ENCODE peak calls at places on chromosomes 1 and 21, in four cellular contexts. One of them, this sample, is unnamed.

GRCh38 chr1:3352084-3352951 is 102.1 kb upstream of the ARHGEF16 start:
- DNase-seq in GM12878: no peak
- DNase-seq in K562: no peak
- DNase-seq in HepG2: no peak
- DNase-seq in this sample: no peak

GRCh38 chr1:169348356-169349036 is 19.1 kb downstream of the NME7 start:
- DNase-seq in GM12878: peak
- DNase-seq in K562: peak
- DNase-seq in HepG2: peak
- DNase-seq in this sample: peak

GRCh38 chr1:151934048-151934493 is 24.8 kb upstream of the THEM4 start:
- DNase-seq in GM12878: no peak
- DNase-seq in K562: peak
- DNase-seq in HepG2: peak
- DNase-seq in this sample: no peak

GRCh38 chr1:39173119-39173994 is 31.1 kb upstream of the MACF1 start:
- DNase-seq in GM12878: no peak
- DNase-seq in K562: no peak
- DNase-seq in HepG2: no peak
- DNase-seq in this sample: no peak

GRCh38 chr1:248618878-248619277 is 16.0 kb downstream of the OR2T11 start:
- DNase-seq in GM12878: no peak
- DNase-seq in K562: no peak
- DNase-seq in HepG2: peak
- DNase-seq in this sample: no peak

GRCh38 chr1:226662704-226663326 is 76.3 kb downstream of the ITPKB start:
- DNase-seq in GM12878: peak
- DNase-seq in K562: no peak
- DNase-seq in HepG2: no peak
- DNase-seq in this sample: no peak

GRCh38 chr1:220409751-220410370 is 118.1 kb upstream of the MARK1 start:
- DNase-seq in GM12878: no peak
- DNase-seq in K562: no peak
- DNase-seq in HepG2: no peak
- DNase-seq in this sample: no peak

GRCh38 chr21:30718239-30718909 is at the start of gene KRTAP21-3:
- DNase-seq in GM12878: no peak
- DNase-seq in K562: no peak
- DNase-seq in HepG2: no peak
- DNase-seq in this sample: no peak

GRCh38 chr1:195948123-195948895 is 659.9 kb downstream of the KCNT2 start:
- DNase-seq in GM12878: no peak
- DNase-seq in K562: no peak
- DNase-seq in HepG2: no peak
- DNase-seq in this sample: no peak

GRCh38 chr1:8889925-8890785 is 11.7 kb upstream of the ENO1 start:
- DNase-seq in GM12878: no peak
- DNase-seq in K562: no peak
- DNase-seq in HepG2: no peak
- DNase-seq in this sample: peak

GRCh38 chr1:248372394-248372793 is 3.2 kb upstream of the OR2T6 start:
- DNase-seq in GM12878: no peak
- DNase-seq in K562: no peak
- DNase-seq in HepG2: no peak
- DNase-seq in this sample: no peak

GRCh38 chr1:53552146-53552940 is 93.1 kb downstream of the DMRTB1 start:
- DNase-seq in GM12878: no peak
- DNase-seq in K562: no peak
- DNase-seq in HepG2: no peak
- DNase-seq in this sample: no peak

GRCh38 chr1:231628207-231628876 is 1.8 kb downstream of the DISC1 start:
- DNase-seq in GM12878: no peak
- DNase-seq in K562: no peak
- DNase-seq in HepG2: peak
- DNase-seq in this sample: no peak

GRCh38 chr1:242873661-242874060 is 349.2 kb upstream of the PLD5 start:
- DNase-seq in GM12878: no peak
- DNase-seq in K562: no peak
- DNase-seq in HepG2: no peak
- DNase-seq in this sample: no peak
- TF ChIP-seq JUND in GM12878: no peak
- TF ChIP-seq JUND in K562: no peak
- TF ChIP-seq JUND in HepG2: no peak
- TF ChIP-seq JUND in this sample: no peak

GRCh38 chr1:230240446-230241076 is 173.5 kb downstream of the GALNT2 start:
- DNase-seq in GM12878: no peak
- DNase-seq in K562: no peak
- DNase-seq in HepG2: no peak
- DNase-seq in this sample: no peak

GRCh38 chr1:230246551-230246950 is 179.5 kb downstream of the GALNT2 start:
- DNase-seq in GM12878: no peak
- DNase-seq in K562: no peak
- DNase-seq in HepG2: no peak
- DNase-seq in this sample: no peak

GRCh38 chr1:230243146-230243545 is 176.1 kb downstream of the GALNT2 start:
- DNase-seq in GM12878: no peak
- DNase-seq in K562: no peak
- DNase-seq in HepG2: no peak
- DNase-seq in this sample: no peak

GRCh38 chr1:230243583-230244377 is 176.7 kb downstream of the GALNT2 start:
- DNase-seq in GM12878: no peak
- DNase-seq in K562: no peak
- DNase-seq in HepG2: no peak
- DNase-seq in this sample: no peak

GRCh38 chr1:230242317-230242716 is 175.3 kb downstream of the GALNT2 start:
- DNase-seq in GM12878: no peak
- DNase-seq in K562: no peak
- DNase-seq in HepG2: no peak
- DNase-seq in this sample: no peak
- TF ChIP-seq JUND in GM12878: no peak
- TF ChIP-seq JUND in K562: no peak
- TF ChIP-seq JUND in HepG2: no peak
- TF ChIP-seq JUND in this sample: no peak

GRCh38 chr1:66728021-66728420 is 24.2 kb upstream of the DYNLT5 start:
- DNase-seq in GM12878: no peak
- DNase-seq in K562: no peak
- DNase-seq in HepG2: no peak
- DNase-seq in this sample: no peak

GRCh38 chr1:66730462-66730861 is 21.8 kb upstream of the DYNLT5 start:
- DNase-seq in GM12878: no peak
- DNase-seq in K562: no peak
- DNase-seq in HepG2: no peak
- DNase-seq in this sample: no peak

GRCh38 chr1:66729130-66729922 is 22.9 kb upstream of the DYNLT5 start:
- DNase-seq in GM12878: no peak
- DNase-seq in K562: no peak
- DNase-seq in HepG2: no peak
- DNase-seq in this sample: no peak

GRCh38 chr1:66723985-66724384 is 28.3 kb upstream of the DYNLT5 start:
- DNase-seq in GM12878: no peak
- DNase-seq in K562: no peak
- DNase-seq in HepG2: no peak
- DNase-seq in this sample: no peak

GRCh38 chr1:66725885-66726665 is 26.2 kb upstream of the DYNLT5 start:
- DNase-seq in GM12878: peak
- DNase-seq in K562: peak
- DNase-seq in HepG2: peak
- DNase-seq in this sample: peak
- TF ChIP-seq JUND in GM12878: no peak
- TF ChIP-seq JUND in K562: no peak
- TF ChIP-seq JUND in HepG2: no peak
- TF ChIP-seq JUND in this sample: no peak

GRCh38 chr1:225329041-225329440 is 98.8 kb downstream of the LBR start:
- DNase-seq in GM12878: no peak
- DNase-seq in K562: no peak
- DNase-seq in HepG2: peak
- DNase-seq in this sample: no peak
- TF ChIP-seq JUND in GM12878: no peak
- TF ChIP-seq JUND in K562: no peak
- TF ChIP-seq JUND in HepG2: no peak
- TF ChIP-seq JUND in this sample: no peak

GRCh38 chr1:179311149-179311700 is 17.6 kb downstream of the SOAT1 start:
- DNase-seq in GM12878: no peak
- DNase-seq in K562: no peak
- DNase-seq in HepG2: no peak
- DNase-seq in this sample: no peak

GRCh38 chr1:179310721-179311120 is 17.1 kb downstream of the SOAT1 start:
- DNase-seq in GM12878: no peak
- DNase-seq in K562: no peak
- DNase-seq in HepG2: no peak
- DNase-seq in this sample: no peak

GRCh38 chr1:179313004-179313403 is 19.4 kb downstream of the SOAT1 start:
- DNase-seq in GM12878: no peak
- DNase-seq in K562: no peak
- DNase-seq in HepG2: no peak
- DNase-seq in this sample: no peak

GRCh38 chr1:179318501-179318900 is 24.9 kb downstream of the SOAT1 start:
- DNase-seq in GM12878: no peak
- DNase-seq in K562: no peak
- DNase-seq in HepG2: no peak
- DNase-seq in this sample: no peak

GRCh38 chr1:179314928-179315327 is 21.3 kb downstream of the SOAT1 start:
- DNase-seq in GM12878: no peak
- DNase-seq in K562: no peak
- DNase-seq in HepG2: no peak
- DNase-seq in this sample: no peak
- TF ChIP-seq JUND in GM12878: no peak
- TF ChIP-seq JUND in K562: no peak
- TF ChIP-seq JUND in HepG2: no peak
- TF ChIP-seq JUND in this sample: no peak

DNA sequence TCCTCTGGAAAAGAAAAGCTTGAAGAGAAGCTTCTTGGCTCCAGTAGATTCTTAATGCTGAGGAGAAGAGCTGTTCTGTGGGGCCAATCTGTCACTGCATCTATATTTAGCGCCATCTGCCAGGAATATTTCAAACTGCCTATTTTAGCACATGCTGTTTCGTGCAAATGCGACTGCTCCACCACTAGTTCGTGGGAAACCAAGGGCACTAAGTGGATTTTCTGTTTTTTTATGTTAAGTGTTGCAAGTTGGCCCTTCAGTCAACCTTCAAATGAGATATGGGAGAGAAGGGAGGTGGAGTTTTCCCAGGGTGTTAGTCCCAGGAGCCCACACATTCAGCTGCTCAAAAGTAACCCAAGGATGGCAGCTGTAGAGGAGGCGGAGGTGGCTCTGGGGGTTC is 91.9 kb downstream of the TSEN15 start:
- DNase-seq in GM12878: no peak
- DNase-seq in K562: no peak
- DNase-seq in HepG2: no peak
- DNase-seq in this sample: no peak
- TF ChIP-seq JUND in GM12878: no peak
- TF ChIP-seq JUND in K562: no peak
- TF ChIP-seq JUND in HepG2: no peak
- TF ChIP-seq JUND in this sample: no peak

DNA sequence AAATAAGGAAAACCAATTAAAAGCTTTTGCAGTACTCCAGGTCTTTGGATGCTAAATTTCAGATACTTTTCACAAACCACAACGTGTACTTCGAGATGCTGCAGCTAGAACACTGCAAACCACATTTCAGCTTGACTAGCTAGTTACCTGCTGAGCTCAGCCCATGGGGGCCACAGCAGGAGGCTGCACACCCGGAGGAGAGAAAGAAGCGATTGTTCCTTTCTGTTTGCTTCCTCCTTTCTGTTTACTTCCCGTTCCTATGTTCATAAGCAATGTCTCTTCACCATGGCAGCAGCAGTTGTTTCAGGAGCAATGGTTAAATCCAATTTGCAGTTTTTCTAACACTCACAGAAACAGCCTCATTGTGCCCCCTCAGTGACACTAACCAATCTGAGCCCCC is 225.6 kb upstream of the FGGY start:
- DNase-seq in GM12878: no peak
- DNase-seq in K562: no peak
- DNase-seq in HepG2: peak
- DNase-seq in this sample: peak
- TF ChIP-seq JUND in GM12878: no peak
- TF ChIP-seq JUND in K562: no peak
- TF ChIP-seq JUND in HepG2: no peak
- TF ChIP-seq JUND in this sample: no peak

GRCh38 chr1:235741294-235741693 is 91.7 kb upstream of the GNG4 start:
- DNase-seq in GM12878: no peak
- DNase-seq in K562: no peak
- DNase-seq in HepG2: no peak
- DNase-seq in this sample: no peak

GRCh38 chr1:235736263-235736662 is 86.7 kb upstream of the GNG4 start:
- DNase-seq in GM12878: no peak
- DNase-seq in K562: no peak
- DNase-seq in HepG2: no peak
- DNase-seq in this sample: no peak

GRCh38 chr1:235737751-235738150 is 88.2 kb upstream of the GNG4 start:
- DNase-seq in GM12878: no peak
- DNase-seq in K562: no peak
- DNase-seq in HepG2: no peak
- DNase-seq in this sample: no peak

GRCh38 chr1:235739631-235740030 is 90.0 kb upstream of the GNG4 start:
- DNase-seq in GM12878: no peak
- DNase-seq in K562: no peak
- DNase-seq in HepG2: no peak
- DNase-seq in this sample: no peak

DNA sequence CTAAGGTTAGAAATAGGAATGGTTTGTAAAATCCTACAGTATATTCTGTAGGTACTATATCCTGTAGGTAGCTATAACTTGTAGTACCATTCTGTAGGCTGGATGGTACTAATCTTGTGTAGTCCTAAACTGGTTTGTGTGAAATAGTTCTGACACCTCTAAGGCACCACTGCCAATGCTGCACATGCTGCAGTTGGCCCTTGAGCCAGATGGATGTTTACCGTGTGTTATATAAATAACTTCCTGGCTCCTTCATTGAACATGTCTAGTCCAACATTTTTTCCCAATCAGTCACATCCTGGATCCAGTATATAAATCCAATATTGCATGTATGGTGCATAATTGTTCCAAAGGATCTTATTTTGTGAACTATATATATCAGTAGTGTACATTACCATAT is 89.5 kb upstream of the GNG4 start:
- DNase-seq in GM12878: no peak
- DNase-seq in K562: no peak
- DNase-seq in HepG2: peak
- DNase-seq in this sample: peak
- TF ChIP-seq JUND in GM12878: no peak
- TF ChIP-seq JUND in K562: no peak
- TF ChIP-seq JUND in HepG2: no peak
- TF ChIP-seq JUND in this sample: no peak

GRCh38 chr1:66633128-66633527 is 99.2 kb downstream of the SGIP1 start:
- DNase-seq in GM12878: no peak
- DNase-seq in K562: no peak
- DNase-seq in HepG2: no peak
- DNase-seq in this sample: no peak
- TF ChIP-seq JUND in GM12878: no peak
- TF ChIP-seq JUND in K562: no peak
- TF ChIP-seq JUND in HepG2: no peak
- TF ChIP-seq JUND in this sample: no peak

This sample was measured in T47D.